ENCODE peak calls at places on chromosomes 4 and X, in four cellular contexts. O is uterus, P is upper lobe of right lung, S is breast epithelium. K is an unnamed sample. For H3K36me3, the result is how much of the 10 kb centered on the place peaks cover.

GRCh38 chrX:39907964-39908616 is 189.7 kb downstream of the BCOR start:
- DNase-seq in O (peak), P (peak), S (peak), K (peak)

GRCh38 chr4:83172371-83172770 is 57.8 kb upstream of the PLAC8 start:
- DNase-seq in O (no peak), P (no peak), S (no peak), K (no peak)

GRCh38 chr4:6325791-6326290 is 56.2 kb downstream of the WFS1 start:
- DNase-seq in O (no peak), P (no peak), S (no peak), K (no peak)

GRCh38 chr4:61666248-61666647 is 466.1 kb downstream of the ADGRL3 start:
- DNase-seq in O (no peak), P (no peak), S (no peak), K (no peak)

GRCh38 chr4:52172166-52172565 is 121.1 kb downstream of the SPATA18 start:
- DNase-seq in O (no peak), P (no peak), S (no peak), K (no peak)

GRCh38 chr4:1472148-1472797 is 66.0 kb upstream of the NKX1-1 start:
- DNase-seq in O (no peak), P (no peak), S (no peak), K (peak)

GRCh38 chr4:141643557-141643956 is 7.2 kb downstream of the IL15 start:
- DNase-seq in O (no peak), P (no peak), S (no peak), K (no peak)

GRCh38 chr4:6197433-6198174 is 2.7 kb downstream of the JAKMIP1 start:
- DNase-seq in O (no peak), P (no peak), S (no peak), K (no peak)

GRCh38 chr4:153467154-153467896 is 1.2 kb downstream of the TMEM131L start:
- DNase-seq in O (no peak), P (peak), S (peak), K (peak)

GRCh38 chrX:131792789-131793462 is 230.2 kb upstream of the STK26 start:
- DNase-seq in O (peak), P (no peak), S (peak), K (peak)

GRCh38 chr4:1318488-1319213 is 28.4 kb upstream of the UVSSA start:
- DNase-seq in O (no peak), P (peak), S (no peak), K (peak)

GRCh38 chr4:128574706-128575105 is 234.8 kb upstream of the JADE1 start:
- DNase-seq in O (peak), P (peak), S (peak), K (no peak)

GRCh38 chrX:136186023-136186413 is 38.7 kb downstream of the FHL1 start:
- DNase-seq in O (no peak), P (no peak), S (no peak), K (no peak)

GRCh38 chrX:136183175-136183574 is 35.8 kb downstream of the FHL1 start:
- DNase-seq in O (no peak), P (no peak), S (no peak), K (no peak)

GRCh38 chrX:136183917-136184316 is 36.6 kb downstream of the FHL1 start:
- DNase-seq in O (no peak), P (no peak), S (no peak), K (no peak)

GRCh38 chrX:136182394-136182793 is 35.1 kb downstream of the FHL1 start:
- DNase-seq in O (no peak), P (no peak), S (no peak), K (no peak)

GRCh38 chrX:136185409-136186022 is 38.2 kb downstream of the FHL1 start:
- DNase-seq in O (no peak), P (no peak), S (no peak), K (no peak)
- H3K27ac ChIP-seq in O (peak), P (no peak), S (no peak), K (no peak)

DNA sequence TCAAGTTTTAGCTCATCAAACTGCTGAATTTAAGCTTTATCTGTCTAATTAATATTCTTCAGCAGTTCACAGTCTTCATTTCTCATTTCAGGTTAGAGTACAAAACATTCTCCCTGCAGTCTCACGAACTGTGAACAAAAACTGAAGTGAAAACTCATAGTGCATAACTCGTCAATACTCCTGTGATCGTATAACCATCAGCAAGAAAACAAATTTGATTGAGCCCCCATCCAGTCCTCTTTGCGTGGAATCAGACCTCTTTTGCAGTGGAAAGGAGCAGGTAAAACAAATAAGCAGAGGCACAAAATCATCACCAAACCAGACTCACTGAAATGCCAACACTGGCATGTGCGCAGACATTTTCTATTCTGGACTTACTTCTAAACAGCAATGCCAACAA is 12.7 kb downstream of the ADAM29 start:
- DNase-seq in O (no peak), P (no peak), S (no peak), K (no peak)
- H3K36me3 ChIP-seq in O (under half), P (under half), S (under half), K (under half)

DNA sequence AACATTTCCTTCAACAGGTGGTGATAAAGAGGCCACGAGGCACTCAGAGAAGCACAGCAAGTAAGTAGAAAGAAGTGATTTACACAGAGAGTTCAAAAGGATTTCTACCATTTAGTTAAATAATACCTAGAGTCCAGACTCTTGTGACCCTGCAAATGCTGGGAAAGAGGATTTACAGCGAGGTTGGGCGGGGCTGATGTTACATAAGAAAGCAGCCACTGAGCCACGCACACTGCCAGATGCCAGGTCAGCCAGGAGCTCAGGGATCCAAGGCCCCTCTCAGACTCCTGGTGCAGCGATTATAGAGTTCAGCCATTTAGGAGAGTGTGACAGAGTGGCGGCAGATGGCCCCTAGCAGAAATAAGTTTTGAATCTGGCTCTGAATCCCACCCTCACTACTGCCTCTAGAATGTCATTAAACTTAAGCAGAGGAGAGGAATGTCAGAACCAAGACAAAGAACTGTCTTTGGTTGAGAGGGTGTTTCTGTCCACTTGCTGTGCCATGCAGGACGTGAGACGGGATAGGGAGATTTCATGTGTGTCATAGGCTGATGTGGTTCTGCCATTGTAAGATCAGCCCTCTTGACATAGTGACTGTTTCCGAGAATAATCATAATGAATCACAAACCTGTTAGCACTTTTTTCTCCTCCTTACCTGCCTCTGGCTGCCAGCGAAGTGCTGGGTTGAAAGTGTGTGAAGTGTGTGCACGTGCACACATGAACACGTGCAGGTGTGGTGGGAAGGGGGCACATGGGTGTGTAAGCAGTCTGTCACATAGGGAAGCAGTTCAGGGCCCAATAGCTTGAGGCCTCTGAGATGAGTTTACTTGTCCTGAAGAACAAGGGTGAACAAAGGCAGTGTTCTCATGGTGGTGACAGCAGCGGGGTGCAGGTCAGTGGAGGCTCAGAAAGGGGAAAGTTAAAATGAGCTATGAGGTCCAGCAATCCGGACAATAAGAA is 50.1 kb downstream of the MFAP3L start:
- DNase-seq in O (no peak), P (no peak), S (no peak), K (no peak)
- TF ChIP-seq CTCF in O (no peak), P (no peak), S (no peak), K (no peak)

DNA sequence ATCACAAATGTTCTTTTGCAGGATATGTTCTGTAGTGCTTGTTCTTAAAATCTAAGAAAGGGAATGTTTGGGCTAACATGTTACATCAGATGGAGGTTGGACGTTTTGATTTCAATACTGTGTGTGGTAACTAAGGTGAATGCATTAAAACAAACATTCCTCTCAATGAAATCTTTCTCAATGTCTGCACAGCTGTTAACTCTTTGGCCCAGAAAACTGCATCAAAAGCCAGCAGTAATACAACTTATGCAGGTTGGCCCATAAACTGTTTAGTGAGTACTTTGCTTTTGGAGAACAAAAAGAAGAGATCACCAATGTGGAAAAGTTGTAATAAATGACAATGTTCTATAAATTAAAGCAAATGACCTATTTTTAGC is 18.1 kb downstream of the ARSJ start:
- DNase-seq in O (no peak), P (no peak), S (no peak), K (no peak)
- H3K27ac ChIP-seq in O (no peak), P (peak), S (no peak), K (peak)

GRCh38 chrX:1387141-1387776 is 4.7 kb downstream of the SLC25A6 start:
- DNase-seq in O (no peak), P (peak), S (no peak), K (peak)

GRCh38 chrX:1386338-1387127 is 5.4 kb downstream of the SLC25A6 start:
- DNase-seq in O (no peak), P (peak), S (no peak), K (peak)

GRCh38 chrX:1389181-1389992 is 2.5 kb downstream of the SLC25A6 start:
- DNase-seq in O (no peak), P (peak), S (no peak), K (peak)

GRCh38 chrX:1389993-1390285 is 2.0 kb downstream of the SLC25A6 start:
- DNase-seq in O (no peak), P (peak), S (no peak), K (peak)

GRCh38 chrX:1388651-1389050 is 3.3 kb downstream of the SLC25A6 start:
- DNase-seq in O (no peak), P (peak), S (no peak), K (no peak)
- H3K36me3 ChIP-seq in O (under half), P (half or more), S (under half), K (half or more)